ENCODE peak calls at places on chromosomes 16 and 17, in nine cellular contexts. S is activated CD8-positive, alpha-beta memory T cell treated with anti-CD3 and anti-CD28 coated beads for 1 hour; R is anterior cingulate cortex; N is stimulated activated CD4-positive, alpha-beta T cell treated with anti-CD3 and anti-CD28 coated beads, Interleukin-4, amount 100 ng/mL, for 1 hour; B is NCI-H460; C is GM23248; H is mucosa of descending colon; Q is stimulated activated CD8-positive, alpha-beta memory T cell treated with anti-CD3 and anti-CD28 coated beads, Interleukin-4, amount 100 ng/mL, for 1 hour; F is M059J. M is an unnamed sample.

GRCh38 chr17:31919802-31920525 is 16.8 kb upstream of the SUZ12 start:
- DNase-seq in F (peak), Q (no peak), B (no peak), H (no peak), C (peak), R (no peak), N (peak), S (no peak), M (no peak)

GRCh38 chr16:4207683-4208528 is 34.0 kb downstream of the SRL start:
- DNase-seq in N (no peak), F (no peak), Q (no peak), R (no peak), C (no peak), B (no peak), H (no peak), S (no peak), M (no peak)

GRCh38 chr16:4214215-4214621 is 27.7 kb downstream of the SRL start:
- DNase-seq in R (no peak), S (no peak), C (peak), B (peak), N (no peak), F (peak), H (no peak), Q (no peak), M (no peak)

GRCh38 chr16:77581706-77582105 is 140.6 kb upstream of the NUDT7 start:
- DNase-seq in N (no peak), R (no peak), Q (no peak), H (no peak), F (peak), C (no peak), S (no peak), B (no peak), M (no peak)

GRCh38 chr17:12727881-12728280 is 61.4 kb upstream of the ARHGAP44 start:
- DNase-seq in B (no peak), C (no peak), Q (no peak), H (no peak), R (no peak), N (no peak), S (no peak), F (peak), M (no peak)

GRCh38 chr17:50149425-50150353 is 788 bp downstream of the PPP1R9B start:
- DNase-seq in H (peak), S (no peak), R (no peak), B (no peak), F (peak), N (peak), Q (no peak), C (peak), M (peak)

GRCh38 chr17:41073676-41074075 is 8.0 kb upstream of the KRTAP2-4 start:
- DNase-seq in C (no peak), N (no peak), H (no peak), R (no peak), F (no peak), B (no peak), S (no peak), Q (no peak), M (no peak)

GRCh38 chr17:76381633-76382304 is 2.6 kb upstream of the SPHK1 start:
- DNase-seq in S (no peak), F (no peak), N (no peak), C (peak), H (no peak), Q (no peak), B (no peak), R (no peak), M (no peak)

GRCh38 chr17:76597156-76598003 is 11.7 kb upstream of the ST6GALNAC2 start:
- DNase-seq in F (no peak), R (no peak), N (no peak), B (no peak), H (no peak), C (no peak), S (no peak), Q (no peak), M (no peak)

GRCh38 chr17:15444805-15445204 is 22.6 kb downstream of the CDRT4 start:
- DNase-seq in S (no peak), H (no peak), C (peak), Q (no peak), B (no peak), R (no peak), F (peak), N (no peak), M (no peak)

GRCh38 chr17:50187741-50188520 is 13.5 kb downstream of the COL1A1 start:
- DNase-seq in C (peak), S (no peak), N (no peak), Q (no peak), R (no peak), H (peak), F (no peak), B (no peak), M (no peak)

GRCh38 chr16:85364323-85365040 is 248.6 kb upstream of the GSE1 start:
- DNase-seq in N (no peak), R (no peak), S (no peak), H (no peak), B (no peak), F (no peak), C (peak), Q (no peak), M (no peak)

GRCh38 chr16:89187337-89188063 is 12.8 kb downstream of the SLC22A31 start:
- DNase-seq in S (no peak), B (no peak), F (peak), H (peak), R (no peak), Q (no peak), N (peak), C (peak), M (peak)

GRCh38 chr17:2794116-2794803 is 2.0 kb upstream of the RAP1GAP2 start:
- DNase-seq in Q (no peak), F (no peak), H (no peak), C (no peak), B (no peak), R (no peak), N (no peak), S (no peak), M (no peak)

GRCh38 chr16:89581045-89581695 is 5.6 kb downstream of the CPNE7 start:
- DNase-seq in N (no peak), S (no peak), C (peak), Q (no peak), R (no peak), F (peak), B (no peak), H (peak), M (no peak)

GRCh38 chr16:23362460-23363317 is 60.6 kb downstream of the SCNN1B start:
- DNase-seq in N (no peak), R (no peak), B (no peak), H (peak), S (no peak), Q (no peak), C (no peak), F (peak), M (no peak)

GRCh38 chr17:29760279-29760721 is 137.6 kb upstream of the CORO6 start:
- DNase-seq in N (peak), H (no peak), C (peak), S (peak), Q (peak), F (no peak), R (no peak), B (no peak), M (peak)

GRCh38 chr16:80803341-80804060 is 897 bp downstream of the CDYL2 start:
- DNase-seq in B (no peak), R (no peak), Q (no peak), N (peak), C (peak), F (peak), S (no peak), H (peak), M (peak)

GRCh38 chr17:164536-165235 is 16.8 kb downstream of the DOC2B start:
- DNase-seq in S (no peak), C (peak), H (peak), F (peak), Q (no peak), N (no peak), B (no peak), R (no peak), M (no peak)

GRCh38 chr16:66127459-66128362 is 238.8 kb upstream of the CDH5 start:
- DNase-seq in F (peak), H (no peak), N (no peak), R (no peak), B (no peak), C (peak), S (no peak), Q (no peak), M (no peak)

GRCh38 chr17:64092952-64093451 is 36.9 kb downstream of the ERN1 start:
- DNase-seq in R (no peak), Q (no peak), F (no peak), C (no peak), H (no peak), S (no peak), N (no peak), B (no peak), M (no peak)

GRCh38 chr16:7218936-7219335 is 113.7 kb upstream of the RBFOX1 start:
- DNase-seq in R (no peak), Q (no peak), H (no peak), S (no peak), F (no peak), C (no peak), B (no peak), N (no peak), M (no peak)

GRCh38 chr17:78448356-78448993 is 70.0 kb downstream of the PGS1 start:
- DNase-seq in H (no peak), R (no peak), F (no peak), B (no peak), S (no peak), Q (no peak), N (no peak), C (no peak), M (no peak)

GRCh38 chr16:13322357-13322756 is 421.0 kb downstream of the SHISA9 start:
- DNase-seq in C (no peak), F (no peak), B (no peak), H (no peak), N (no peak), Q (no peak), R (no peak), S (no peak), M (no peak)

GRCh38 chr17:51263001-51263400 is 2.7 kb downstream of the UTP18 start:
- DNase-seq in C (peak), H (no peak), S (no peak), F (peak), R (no peak), N (no peak), Q (no peak), B (no peak), M (no peak)

GRCh38 chr17:41178843-41179616 is 1.0 kb upstream of the KRTAP4-2 start:
- DNase-seq in H (no peak), F (peak), Q (no peak), R (no peak), C (peak), S (no peak), B (no peak), N (no peak), M (no peak)

GRCh38 chr17:81170727-81171494 is 4.9 kb upstream of the AATK start:
- DNase-seq in F (no peak), S (no peak), C (no peak), N (no peak), H (no peak), B (no peak), R (no peak), Q (no peak), M (no peak)

GRCh38 chr17:28684963-28685362 is 23.0 kb downstream of the SUPT6H start:
- DNase-seq in C (peak), N (no peak), B (peak), R (peak), F (peak), Q (no peak), S (no peak), H (no peak), M (no peak)

GRCh38 chr16:476039-476438 is 50.6 kb downstream of the RAB11FIP3 start:
- DNase-seq in H (no peak), N (no peak), C (no peak), R (no peak), B (no peak), F (peak), S (no peak), Q (no peak), M (no peak)

GRCh38 chr17:74859439-74860228 is at the start of gene GRIN2C:
- DNase-seq in S (no peak), R (no peak), Q (no peak), B (no peak), N (peak), H (no peak), F (no peak), C (no peak), M (peak)

GRCh38 chr17:1229354-1229890 is 40.8 kb upstream of the BHLHA9 start:
- DNase-seq in B (no peak), Q (peak), F (no peak), C (peak), H (peak), R (no peak), N (peak), S (no peak), M (peak)

GRCh38 chr16:11459722-11460121 is 114.5 kb downstream of the RMI2 start:
- DNase-seq in R (no peak), H (no peak), B (no peak), F (no peak), N (no peak), Q (no peak), S (no peak), C (no peak), M (no peak)

GRCh38 chr16:74726736-74727135 is 26.1 kb upstream of the MLKL start:
- DNase-seq in H (no peak), N (no peak), S (no peak), C (no peak), B (no peak), F (no peak), Q (no peak), R (no peak), M (peak)

GRCh38 chr16:77374384-77374783 is 60.5 kb downstream of the ADAMTS18 start:
- DNase-seq in C (no peak), S (no peak), H (no peak), B (no peak), Q (no peak), F (no peak), R (no peak), N (no peak), M (no peak)

GRCh38 chr17:383771-384621 is 31.4 kb upstream of the RPH3AL start:
- DNase-seq in N (no peak), C (no peak), B (no peak), S (no peak), R (no peak), F (no peak), Q (no peak), H (no peak), M (no peak)

M was measured in germinal center.